ENCODE peak calls at places on chromosomes 11 and 22, in nine cellular contexts. I is transverse colon, U is GM12878, Y is sigmoid colon, C is HepG2, D is ovary, F is A549, H is stomach, M is H1. J is an unnamed sample.
A peak's percentile ranks its signal among the peaks of the same experiment; 100 is the strongest.

GRCh38 chr11:43212279-43212678 is 99.5 kb upstream of the API5 start:
- DNase-seq in Y (no peak), I (no peak), U (no peak), H (no peak), C (no peak), D (no peak), F (no peak), M (no peak), J (no peak)

GRCh38 chr11:72629266-72629665 is 45.0 kb downstream of the PDE2A start:
- DNase-seq in D (no peak), I (peak; percentile 67), Y (peak; percentile 97), U (no peak), H (no peak), C (no peak), F (no peak), M (no peak), J (no peak)

GRCh38 chr11:125070699-125071254 is 7.7 kb downstream of the SLC37A2 start:
- DNase-seq in I (peak; percentile 66), F (no peak), Y (peak; percentile 86), C (peak; percentile 81), H (peak; percentile 61), U (peak; percentile 56), M (no peak), D (no peak), J (peak; percentile 76)

GRCh38 chr11:71505001-71505400 is 22.1 kb upstream of the KRTAP5-7 start:
- DNase-seq in H (no peak), F (no peak), Y (no peak), U (no peak), C (no peak), D (no peak), I (no peak), M (no peak), J (no peak)

GRCh38 chr22:28930357-28931007 is 47.1 kb downstream of the ZNRF3 start:
- DNase-seq in H (no peak), C (no peak), M (no peak), I (no peak), Y (no peak), D (no peak), U (no peak), F (no peak), J (no peak)

GRCh38 chr11:128042290-128042751 is 545.0 kb downstream of the ETS1 start:
- DNase-seq in D (no peak), I (no peak), F (no peak), C (no peak), M (no peak), H (no peak), U (no peak), Y (no peak), J (no peak)

GRCh38 chr22:24198682-24199052 is 17.4 kb downstream of the SUSD2 start:
- DNase-seq in C (no peak), U (no peak), F (no peak), Y (no peak), I (no peak), D (no peak), H (no peak), M (no peak), J (no peak)

GRCh38 chr11:47571895-47572294 is 6.5 kb downstream of the PTPMT1 start:
- DNase-seq in F (no peak), D (no peak), C (no peak), H (no peak), U (no peak), I (no peak), Y (no peak), M (no peak), J (no peak)

GRCh38 chr11:64771861-64772260 is 6.5 kb downstream of the SF1 start:
- DNase-seq in H (no peak), Y (no peak), C (no peak), U (no peak), F (no peak), M (no peak), I (no peak), D (no peak), J (no peak)

GRCh38 chr22:36938028-36938425 is 24.6 kb downstream of the CSF2RB start:
- DNase-seq in F (no peak), H (no peak), C (no peak), M (no peak), Y (no peak), D (no peak), I (no peak), U (no peak), J (no peak)

GRCh38 chr22:26444777-26445176 is 15.7 kb downstream of the ASPHD2 start:
- DNase-seq in I (no peak), F (no peak), Y (no peak), H (no peak), C (no peak), U (no peak), M (no peak), D (no peak), J (no peak)

GRCh38 chr22:39721456-39722325 is 151.1 kb downstream of the CACNA1I start:
- DNase-seq in M (no peak), I (no peak), U (no peak), Y (no peak), C (no peak), F (no peak), H (peak; percentile 17), D (no peak), J (no peak)

GRCh38 chr11:104883342-104883741 is 14.9 kb downstream of the CASP12 start:
- DNase-seq in C (no peak), F (no peak), M (no peak), H (no peak), U (no peak), Y (no peak), D (no peak), I (no peak), J (no peak)

GRCh38 chr11:130606181-130606580 is 157.7 kb downstream of the ADAMTS15 start:
- DNase-seq in U (no peak), H (no peak), I (no peak), C (no peak), Y (no peak), F (no peak), M (no peak), D (no peak), J (no peak)

GRCh38 chr11:125331357-125331756 is 164.7 kb downstream of the FEZ1 start:
- DNase-seq in U (no peak), H (no peak), I (no peak), Y (no peak), D (no peak), M (no peak), F (no peak), C (no peak), J (no peak)

GRCh38 chr11:35173620-35174278 is 34.8 kb downstream of the CD44 start:
- DNase-seq in H (no peak), F (no peak), C (no peak), U (no peak), D (no peak), Y (no peak), I (no peak), M (no peak), J (no peak)

GRCh38 chr22:49372111-49372529 is 455.6 kb downstream of the BRD1 start:
- DNase-seq in M (no peak), D (no peak), H (peak; percentile 17), F (no peak), I (no peak), C (no peak), U (no peak), Y (no peak), J (peak; percentile 0)
- TF ChIP-seq EP300 in M (no peak), D (no peak), H (no peak), F (no peak), I (no peak), C (no peak), U (no peak), Y (no peak), J (no peak)

GRCh38 chr22:46046299-46046685 is 69.3 kb upstream of the WNT7B start:
- DNase-seq in Y (peak; percentile 66), M (no peak), C (no peak), I (peak; percentile 10), H (no peak), U (no peak), F (no peak), D (no peak), J (peak; percentile 13)
- H3K27ac ChIP-seq in Y (peak overlapping the region; percentile 100), M (no peak overlapping the region), C (no peak overlapping the region), I (peak overlapping the region; percentile 95), H (peak overlapping the region; percentile 100), U (no peak overlapping the region), F (no peak overlapping the region), D (peak overlapping the region; percentile 99), J (peak overlapping the region; percentile 97)

GRCh38 chr22:38271927-38272372 is 860 bp downstream of the TMEM184B start:
- DNase-seq in Y (no peak), H (peak; percentile 71), F (no peak), I (peak; percentile 69), D (peak; percentile 39), U (no peak), M (peak; percentile 29), C (no peak), J (no peak)
- TF ChIP-seq POLR2A in Y (no peak), H (no peak), F (no peak), I (no peak), D (no peak), U (no peak), M (no peak), C (no peak), J (no peak)

GRCh38 chr11:2525166-2525861 is 80.5 kb downstream of the KCNQ1 start:
- DNase-seq in M (no peak), U (no peak), Y (peak; percentile 53), I (peak; percentile 9), F (no peak), H (peak; percentile 61), C (no peak), D (peak; percentile 5), J (peak; percentile 9)

GRCh38 chr11:2526808-2527381 is 82.1 kb downstream of the KCNQ1 start:
- DNase-seq in Y (peak; percentile 78), M (no peak), F (no peak), H (peak; percentile 87), C (no peak), U (no peak), D (peak; percentile 9), I (peak; percentile 87), J (no peak)

GRCh38 chr11:2527621-2528291 is 82.9 kb downstream of the KCNQ1 start:
- DNase-seq in M (no peak), I (peak; percentile 35), U (no peak), F (no peak), C (no peak), Y (peak; percentile 62), H (no peak), D (peak; percentile 10), J (peak; percentile 5)

GRCh38 chr11:2524446-2525165 is 79.8 kb downstream of the KCNQ1 start:
- DNase-seq in U (no peak), H (peak; percentile 26), Y (peak; percentile 54), F (no peak), D (peak; percentile 1), C (no peak), M (no peak), I (peak; percentile 8), J (peak; percentile 8)

DNA sequence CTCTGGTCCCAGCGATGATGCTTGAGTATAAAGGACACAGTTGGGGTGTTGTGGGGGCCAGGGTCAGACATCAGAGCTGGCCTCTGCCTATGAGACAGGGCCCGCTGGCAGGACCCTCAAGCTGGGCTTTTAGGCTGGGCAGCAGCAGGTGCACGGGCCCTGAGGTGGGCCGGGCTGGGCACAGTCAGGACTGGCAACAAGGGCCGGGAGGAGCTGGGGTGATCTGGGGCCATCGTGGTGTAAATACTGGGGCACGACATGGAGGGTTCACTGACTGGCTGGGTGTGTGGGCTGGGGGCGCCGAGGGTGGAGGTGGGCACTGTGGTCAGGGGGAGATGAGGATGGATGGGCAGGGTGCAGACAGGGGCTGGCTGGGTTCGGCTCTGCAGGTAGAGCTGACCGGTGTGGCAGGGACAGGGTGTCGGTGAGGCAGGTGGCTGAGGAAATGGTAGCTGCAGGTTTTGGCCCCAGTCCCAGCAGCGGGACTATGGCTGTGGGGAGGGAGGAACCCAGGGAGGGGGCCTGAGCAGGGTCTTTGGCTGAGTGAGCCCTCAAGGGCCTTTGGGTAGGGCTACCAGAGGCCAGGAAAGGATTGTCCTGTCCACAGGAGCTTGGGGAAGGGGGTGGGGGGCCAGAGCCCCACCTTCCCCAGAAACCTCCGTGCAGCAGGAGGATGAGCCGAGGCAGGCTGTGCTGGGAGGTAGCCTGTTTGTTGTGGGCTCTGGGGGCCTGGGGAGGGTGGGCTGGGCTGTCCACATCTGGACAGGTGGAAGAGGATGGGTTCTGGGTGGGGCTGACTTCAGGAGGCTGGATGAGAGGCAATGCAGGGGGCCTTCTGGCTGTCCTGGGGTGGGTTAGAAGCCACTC is 81.4 kb downstream of the KCNQ1 start:
- DNase-seq in M (no peak), C (no peak), D (peak; percentile 7), Y (peak; percentile 39), H (peak; percentile 63), U (no peak), F (no peak), I (peak; percentile 46), J (peak; percentile 3)
- TF ChIP-seq EP300 in M (no peak), C (no peak), D (no peak), Y (no peak), H (no peak), U (no peak), F (no peak), I (no peak), J (no peak)